ENCODE peak calls at places on chromosomes 7 and 10, in ten cellular contexts. One of them, this sample, is unnamed.

GRCh38 chr10:101227765-101228681 is 1.2 kb downstream of the LBX1 start:
- DNase-seq in GM20000: peak
- DNase-seq in activated CD8-positive, alpha-beta memory T cell treated with anti-CD3 and anti-CD28 coated beads for 24 hours: no peak
- DNase-seq in NCI-H748 treated with DMSO at 0.1 percent for 48 hours: no peak
- DNase-seq in heart left ventricle: no peak
- DNase-seq in T-helper 17 cell: no peak
- DNase-seq in BJ: no peak
- DNase-seq in NCI-H774: no peak
- DNase-seq in left lobe of liver: no peak
- DNase-seq in HS-5: no peak
- DNase-seq in this sample: no peak

GRCh38 chr7:26091933-26092332 is 60.1 kb upstream of the NFE2L3 start:
- DNase-seq in GM20000: no peak
- DNase-seq in activated CD8-positive, alpha-beta memory T cell treated with anti-CD3 and anti-CD28 coated beads for 24 hours: no peak
- DNase-seq in NCI-H748 treated with DMSO at 0.1 percent for 48 hours: no peak
- DNase-seq in heart left ventricle: no peak
- DNase-seq in T-helper 17 cell: no peak
- DNase-seq in BJ: no peak
- DNase-seq in NCI-H774: no peak
- DNase-seq in left lobe of liver: no peak
- DNase-seq in HS-5: no peak
- DNase-seq in this sample: no peak

GRCh38 chr7:159211540-159212182 is 67.0 kb upstream of the VIPR2 start:
- DNase-seq in GM20000: no peak
- DNase-seq in activated CD8-positive, alpha-beta memory T cell treated with anti-CD3 and anti-CD28 coated beads for 24 hours: no peak
- DNase-seq in NCI-H748 treated with DMSO at 0.1 percent for 48 hours: no peak
- DNase-seq in heart left ventricle: no peak
- DNase-seq in T-helper 17 cell: no peak
- DNase-seq in BJ: no peak
- DNase-seq in NCI-H774: no peak
- DNase-seq in left lobe of liver: peak
- DNase-seq in HS-5: no peak
- DNase-seq in this sample: no peak

GRCh38 chr7:5549096-5549896 is 125.7 kb upstream of the TNRC18 start:
- DNase-seq in GM20000: no peak
- DNase-seq in activated CD8-positive, alpha-beta memory T cell treated with anti-CD3 and anti-CD28 coated beads for 24 hours: no peak
- DNase-seq in NCI-H748 treated with DMSO at 0.1 percent for 48 hours: no peak
- DNase-seq in heart left ventricle: no peak
- DNase-seq in T-helper 17 cell: no peak
- DNase-seq in BJ: no peak
- DNase-seq in NCI-H774: no peak
- DNase-seq in left lobe of liver: no peak
- DNase-seq in HS-5: peak
- DNase-seq in this sample: no peak

GRCh38 chr7:123748171-123748733 is 551 bp downstream of the WASL start:
- DNase-seq in GM20000: peak
- DNase-seq in activated CD8-positive, alpha-beta memory T cell treated with anti-CD3 and anti-CD28 coated beads for 24 hours: peak
- DNase-seq in NCI-H748 treated with DMSO at 0.1 percent for 48 hours: no peak
- DNase-seq in heart left ventricle: peak
- DNase-seq in T-helper 17 cell: no peak
- DNase-seq in BJ: no peak
- DNase-seq in NCI-H774: no peak
- DNase-seq in left lobe of liver: peak
- DNase-seq in HS-5: no peak
- DNase-seq in this sample: no peak

GRCh38 chr7:114786455-114786854 is 135.4 kb upstream of the MDFIC start:
- DNase-seq in GM20000: no peak
- DNase-seq in activated CD8-positive, alpha-beta memory T cell treated with anti-CD3 and anti-CD28 coated beads for 24 hours: no peak
- DNase-seq in NCI-H748 treated with DMSO at 0.1 percent for 48 hours: no peak
- DNase-seq in heart left ventricle: no peak
- DNase-seq in T-helper 17 cell: no peak
- DNase-seq in BJ: no peak
- DNase-seq in NCI-H774: no peak
- DNase-seq in left lobe of liver: no peak
- DNase-seq in HS-5: no peak
- DNase-seq in this sample: no peak

GRCh38 chr7:380724-381210 is 90.8 kb downstream of the FOXL3 start:
- DNase-seq in GM20000: no peak
- DNase-seq in activated CD8-positive, alpha-beta memory T cell treated with anti-CD3 and anti-CD28 coated beads for 24 hours: peak
- DNase-seq in NCI-H748 treated with DMSO at 0.1 percent for 48 hours: no peak
- DNase-seq in heart left ventricle: peak
- DNase-seq in T-helper 17 cell: no peak
- DNase-seq in BJ: no peak
- DNase-seq in NCI-H774: no peak
- DNase-seq in left lobe of liver: no peak
- DNase-seq in HS-5: no peak
- DNase-seq in this sample: no peak

GRCh38 chr7:157555308-157555707 is 218.5 kb downstream of the DNAJB6 start:
- DNase-seq in GM20000: no peak
- DNase-seq in activated CD8-positive, alpha-beta memory T cell treated with anti-CD3 and anti-CD28 coated beads for 24 hours: no peak
- DNase-seq in NCI-H748 treated with DMSO at 0.1 percent for 48 hours: no peak
- DNase-seq in heart left ventricle: no peak
- DNase-seq in T-helper 17 cell: no peak
- DNase-seq in BJ: no peak
- DNase-seq in NCI-H774: no peak
- DNase-seq in left lobe of liver: no peak
- DNase-seq in HS-5: no peak
- DNase-seq in this sample: no peak

GRCh38 chr7:22565315-22565811 is 65.4 kb upstream of the STEAP1B start:
- DNase-seq in GM20000: peak
- DNase-seq in activated CD8-positive, alpha-beta memory T cell treated with anti-CD3 and anti-CD28 coated beads for 24 hours: no peak
- DNase-seq in NCI-H748 treated with DMSO at 0.1 percent for 48 hours: no peak
- DNase-seq in heart left ventricle: no peak
- DNase-seq in T-helper 17 cell: no peak
- DNase-seq in BJ: no peak
- DNase-seq in NCI-H774: no peak
- DNase-seq in left lobe of liver: no peak
- DNase-seq in HS-5: peak
- DNase-seq in this sample: no peak

GRCh38 chr10:2777946-2778345 is 289.4 kb upstream of the PFKP start:
- DNase-seq in GM20000: no peak
- DNase-seq in activated CD8-positive, alpha-beta memory T cell treated with anti-CD3 and anti-CD28 coated beads for 24 hours: no peak
- DNase-seq in NCI-H748 treated with DMSO at 0.1 percent for 48 hours: no peak
- DNase-seq in heart left ventricle: no peak
- DNase-seq in T-helper 17 cell: no peak
- DNase-seq in BJ: no peak
- DNase-seq in NCI-H774: no peak
- DNase-seq in left lobe of liver: no peak
- DNase-seq in HS-5: no peak
- DNase-seq in this sample: no peak

GRCh38 chr7:17380696-17381662 is 82.5 kb downstream of the AHR start:
- DNase-seq in GM20000: no peak
- DNase-seq in activated CD8-positive, alpha-beta memory T cell treated with anti-CD3 and anti-CD28 coated beads for 24 hours: no peak
- DNase-seq in NCI-H748 treated with DMSO at 0.1 percent for 48 hours: no peak
- DNase-seq in heart left ventricle: no peak
- DNase-seq in T-helper 17 cell: no peak
- DNase-seq in BJ: no peak
- DNase-seq in NCI-H774: no peak
- DNase-seq in left lobe of liver: no peak
- DNase-seq in HS-5: peak
- DNase-seq in this sample: no peak

GRCh38 chr7:1096156-1097119 is 8.5 kb downstream of the GPER1 start:
- DNase-seq in GM20000: no peak
- DNase-seq in activated CD8-positive, alpha-beta memory T cell treated with anti-CD3 and anti-CD28 coated beads for 24 hours: no peak
- DNase-seq in NCI-H748 treated with DMSO at 0.1 percent for 48 hours: no peak
- DNase-seq in heart left ventricle: no peak
- DNase-seq in T-helper 17 cell: no peak
- DNase-seq in BJ: no peak
- DNase-seq in NCI-H774: no peak
- DNase-seq in left lobe of liver: peak
- DNase-seq in HS-5: no peak
- DNase-seq in this sample: no peak

GRCh38 chr10:57262908-57263307 is 901.8 kb upstream of the ZWINT start:
- DNase-seq in GM20000: no peak
- DNase-seq in activated CD8-positive, alpha-beta memory T cell treated with anti-CD3 and anti-CD28 coated beads for 24 hours: no peak
- DNase-seq in NCI-H748 treated with DMSO at 0.1 percent for 48 hours: no peak
- DNase-seq in heart left ventricle: no peak
- DNase-seq in T-helper 17 cell: no peak
- DNase-seq in BJ: no peak
- DNase-seq in NCI-H774: no peak
- DNase-seq in left lobe of liver: no peak
- DNase-seq in HS-5: no peak
- DNase-seq in this sample: no peak

GRCh38 chr7:108063520-108063933 is 60.6 kb upstream of the LAMB1 start:
- DNase-seq in GM20000: peak
- DNase-seq in activated CD8-positive, alpha-beta memory T cell treated with anti-CD3 and anti-CD28 coated beads for 24 hours: no peak
- DNase-seq in NCI-H748 treated with DMSO at 0.1 percent for 48 hours: no peak
- DNase-seq in heart left ventricle: no peak
- DNase-seq in T-helper 17 cell: no peak
- DNase-seq in BJ: no peak
- DNase-seq in NCI-H774: no peak
- DNase-seq in left lobe of liver: peak
- DNase-seq in HS-5: no peak
- DNase-seq in this sample: no peak

GRCh38 chr7:25665346-25665745 is 437.1 kb upstream of the NPVF start:
- DNase-seq in GM20000: no peak
- DNase-seq in activated CD8-positive, alpha-beta memory T cell treated with anti-CD3 and anti-CD28 coated beads for 24 hours: no peak
- DNase-seq in NCI-H748 treated with DMSO at 0.1 percent for 48 hours: no peak
- DNase-seq in heart left ventricle: no peak
- DNase-seq in T-helper 17 cell: no peak
- DNase-seq in BJ: no peak
- DNase-seq in NCI-H774: no peak
- DNase-seq in left lobe of liver: no peak
- DNase-seq in HS-5: no peak
- DNase-seq in this sample: no peak

GRCh38 chr10:52911163-52911562 is 138.6 kb upstream of the MBL2 start:
- DNase-seq in GM20000: no peak
- DNase-seq in activated CD8-positive, alpha-beta memory T cell treated with anti-CD3 and anti-CD28 coated beads for 24 hours: no peak
- DNase-seq in NCI-H748 treated with DMSO at 0.1 percent for 48 hours: no peak
- DNase-seq in heart left ventricle: no peak
- DNase-seq in T-helper 17 cell: no peak
- DNase-seq in BJ: no peak
- DNase-seq in NCI-H774: no peak
- DNase-seq in left lobe of liver: no peak
- DNase-seq in HS-5: no peak
- DNase-seq in this sample: no peak

GRCh38 chr10:25026463-25026862 is 10.1 kb downstream of the THNSL1 start:
- DNase-seq in GM20000: no peak
- DNase-seq in activated CD8-positive, alpha-beta memory T cell treated with anti-CD3 and anti-CD28 coated beads for 24 hours: no peak
- DNase-seq in NCI-H748 treated with DMSO at 0.1 percent for 48 hours: no peak
- DNase-seq in heart left ventricle: no peak
- DNase-seq in T-helper 17 cell: no peak
- DNase-seq in BJ: no peak
- DNase-seq in NCI-H774: no peak
- DNase-seq in left lobe of liver: no peak
- DNase-seq in HS-5: no peak
- DNase-seq in this sample: no peak

GRCh38 chr10:106424981-106425380 is 739.5 kb downstream of the SORCS1 start:
- DNase-seq in GM20000: no peak
- DNase-seq in activated CD8-positive, alpha-beta memory T cell treated with anti-CD3 and anti-CD28 coated beads for 24 hours: no peak
- DNase-seq in NCI-H748 treated with DMSO at 0.1 percent for 48 hours: no peak
- DNase-seq in heart left ventricle: no peak
- DNase-seq in T-helper 17 cell: no peak
- DNase-seq in BJ: no peak
- DNase-seq in NCI-H774: no peak
- DNase-seq in left lobe of liver: no peak
- DNase-seq in HS-5: peak
- DNase-seq in this sample: no peak

GRCh38 chr10:95963202-95963991 is 55.6 kb downstream of the CC2D2B start:
- DNase-seq in GM20000: peak
- DNase-seq in activated CD8-positive, alpha-beta memory T cell treated with anti-CD3 and anti-CD28 coated beads for 24 hours: no peak
- DNase-seq in NCI-H748 treated with DMSO at 0.1 percent for 48 hours: no peak
- DNase-seq in heart left ventricle: no peak
- DNase-seq in T-helper 17 cell: no peak
- DNase-seq in BJ: no peak
- DNase-seq in NCI-H774: no peak
- DNase-seq in left lobe of liver: no peak
- DNase-seq in HS-5: no peak
- DNase-seq in this sample: no peak

GRCh38 chr10:86635402-86635801 is 18.9 kb upstream of the OPN4 start:
- DNase-seq in GM20000: no peak
- DNase-seq in activated CD8-positive, alpha-beta memory T cell treated with anti-CD3 and anti-CD28 coated beads for 24 hours: no peak
- DNase-seq in NCI-H748 treated with DMSO at 0.1 percent for 48 hours: no peak
- DNase-seq in heart left ventricle: no peak
- DNase-seq in T-helper 17 cell: no peak
- DNase-seq in BJ: peak
- DNase-seq in NCI-H774: no peak
- DNase-seq in left lobe of liver: no peak
- DNase-seq in HS-5: peak
- DNase-seq in this sample: no peak

GRCh38 chr10:29240991-29241660 is 47.7 kb upstream of the LYZL1 start:
- DNase-seq in GM20000: no peak
- DNase-seq in activated CD8-positive, alpha-beta memory T cell treated with anti-CD3 and anti-CD28 coated beads for 24 hours: no peak
- DNase-seq in NCI-H748 treated with DMSO at 0.1 percent for 48 hours: no peak
- DNase-seq in heart left ventricle: no peak
- DNase-seq in T-helper 17 cell: no peak
- DNase-seq in BJ: no peak
- DNase-seq in NCI-H774: no peak
- DNase-seq in left lobe of liver: no peak
- DNase-seq in HS-5: no peak
- DNase-seq in this sample: no peak

GRCh38 chr10:79318369-79318768 is 28.9 kb upstream of the PPIF start:
- DNase-seq in GM20000: no peak
- DNase-seq in activated CD8-positive, alpha-beta memory T cell treated with anti-CD3 and anti-CD28 coated beads for 24 hours: no peak
- DNase-seq in NCI-H748 treated with DMSO at 0.1 percent for 48 hours: no peak
- DNase-seq in heart left ventricle: no peak
- DNase-seq in T-helper 17 cell: no peak
- DNase-seq in BJ: no peak
- DNase-seq in NCI-H774: no peak
- DNase-seq in left lobe of liver: no peak
- DNase-seq in HS-5: no peak
- DNase-seq in this sample: no peak

GRCh38 chr10:108454793-108455192 is 1290.3 kb upstream of the SORCS1 start:
- DNase-seq in GM20000: no peak
- DNase-seq in activated CD8-positive, alpha-beta memory T cell treated with anti-CD3 and anti-CD28 coated beads for 24 hours: no peak
- DNase-seq in NCI-H748 treated with DMSO at 0.1 percent for 48 hours: no peak
- DNase-seq in heart left ventricle: no peak
- DNase-seq in T-helper 17 cell: no peak
- DNase-seq in BJ: peak
- DNase-seq in NCI-H774: no peak
- DNase-seq in left lobe of liver: no peak
- DNase-seq in HS-5: peak
- DNase-seq in this sample: no peak